ENCODE peak calls at places on chromosomes 16 and 17, in four cellular contexts. G is activated T-cell treated with anti-CD3 and anti-CD28 coated beads for 4 hours; T is NCI-H1092; Z is effector memory CD8-positive, alpha-beta T cell. W is an unnamed sample.

GRCh38 chr17:2190014-2190413 is 113.6 kb downstream of the SMG6 start:
- DNase-seq in G (no peak), T (no peak), Z (no peak), W (no peak)

GRCh38 chr17:36877774-36878173 is 59.5 kb upstream of the LHX1 start:
- DNase-seq in G (no peak), T (no peak), Z (no peak), W (no peak)

GRCh38 chr17:65542595-65542994 is 18.9 kb downstream of the AXIN2 start:
- DNase-seq in G (no peak), T (no peak), Z (no peak), W (no peak)

GRCh38 chr16:4029816-4030215 is 86.4 kb downstream of the ADCY9 start:
- DNase-seq in G (no peak), T (no peak), Z (no peak), W (no peak)

GRCh38 chr16:31704138-31704537 is 169.5 kb upstream of the ZNF267 start:
- DNase-seq in G (no peak), T (no peak), Z (no peak), W (no peak)

GRCh38 chr16:85157813-85158701 is 45.8 kb upstream of the CIBAR2 start:
- DNase-seq in G (peak; percentile 5), T (no peak), Z (no peak), W (peak; percentile 20)

GRCh38 chr17:1022278-1023024 is 25.5 kb downstream of the TIMM22 start:
- DNase-seq in G (no peak), T (no peak), Z (no peak), W (no peak)

GRCh38 chr17:70185280-70185679 is 15.9 kb downstream of the KCNJ2 start:
- DNase-seq in G (no peak), T (no peak), Z (no peak), W (no peak)

GRCh38 chr16:2529061-2529931 is 1.9 kb downstream of the CEMP1 start:
- DNase-seq in G (no peak), T (no peak), Z (no peak), W (peak; percentile 14)

GRCh38 chr17:77802811-77803220 is 155.7 kb upstream of the TNRC6C start:
- DNase-seq in G (no peak), T (peak; percentile 82), Z (no peak), W (no peak)

GRCh38 chr17:49739662-49740271 is 24.2 kb downstream of the FAM117A start:
- DNase-seq in G (peak; percentile 81), T (peak; percentile 61), Z (peak; percentile 97), W (peak; percentile 97)

GRCh38 chr17:33838281-33838680 is 416.8 kb upstream of the CCL2 start:
- DNase-seq in G (no peak), T (no peak), Z (no peak), W (no peak)

GRCh38 chr17:39196191-39196819 is 1.2 kb downstream of the CACNB1 start:
- DNase-seq in G (no peak), T (no peak), Z (no peak), W (no peak)

W was measured in naive B cell.